ENCODE peak calls at places on chromosome 13, in seven cellular contexts. S is neural progenitor cell, C is mesothelial cell of epicardium, R is AG09309, N is right lobe of liver, E is RWPE1, G is Calu3. T is an unnamed sample.

GRCh38 chr13:45473627-45474026 is 8.9 kb downstream of the COG3 start:
- DNase-seq in S (peak), C (no peak), R (no peak), N (no peak), E (no peak), G (no peak), T (no peak)

GRCh38 chr13:26616126-26616525 is 58.6 kb downstream of the WASF3 start:
- DNase-seq in S (no peak), C (no peak), R (peak), N (no peak), E (peak), G (no peak), T (no peak)

GRCh38 chr13:44921931-44922758 is 67.1 kb downstream of the NUFIP1 start:
- DNase-seq in S (no peak), C (no peak), R (peak), N (no peak), E (peak), G (peak), T (no peak)

GRCh38 chr13:37870895-37871550 is 1.5 kb upstream of the TRPC4 start:
- DNase-seq in S (peak), C (no peak), R (no peak), N (no peak), E (peak), G (no peak), T (no peak)

GRCh38 chr13:30832845-30833332 is 73.2 kb upstream of the MEDAG start:
- DNase-seq in S (peak), C (peak), R (no peak), N (no peak), E (peak), G (peak), T (peak)

GRCh38 chr13:90926459-90926858 is 421.0 kb upstream of the MIR17HG start:
- DNase-seq in S (no peak), C (no peak), R (no peak), N (no peak), E (no peak), G (no peak), T (no peak)

GRCh38 chr13:27130223-27131015 is 41.2 kb downstream of the USP12 start:
- DNase-seq in S (no peak), C (no peak), R (peak), N (no peak), E (no peak), G (no peak), T (no peak)

GRCh38 chr13:55820817-55821216 is 1319.9 kb upstream of the PRR20A start:
- DNase-seq in S (no peak), C (no peak), R (no peak), N (no peak), E (no peak), G (no peak), T (no peak)

GRCh38 chr13:24145231-24145630 is 15.3 kb upstream of the SPATA13 start:
- DNase-seq in S (no peak), C (no peak), R (no peak), N (no peak), E (no peak), G (no peak), T (no peak)

GRCh38 chr13:55199132-55199531 is 1941.6 kb upstream of the PRR20A start:
- DNase-seq in S (peak), C (no peak), R (no peak), N (no peak), E (no peak), G (no peak), T (no peak)

GRCh38 chr13:41694902-41695301 is 237.6 kb downstream of the RGCC start:
- DNase-seq in S (no peak), C (no peak), R (peak), N (no peak), E (peak), G (peak), T (peak)

GRCh38 chr13:44299142-44299541 is 74.5 kb upstream of the SERP2 start:
- DNase-seq in S (no peak), C (no peak), R (no peak), N (no peak), E (no peak), G (no peak), T (no peak)

GRCh38 chr13:48424212-48424611 is 11.3 kb upstream of the LPAR6 start:
- DNase-seq in S (no peak), C (no peak), R (no peak), N (no peak), E (no peak), G (no peak), T (no peak)

GRCh38 chr13:73859841-73860240 is 274.4 kb downstream of the KLF12 start:
- DNase-seq in S (no peak), C (no peak), R (no peak), N (no peak), E (no peak), G (no peak), T (no peak)

GRCh38 chr13:99749627-99750026 is 221.9 kb downstream of the ZIC5 start:
- DNase-seq in S (peak), C (no peak), R (no peak), N (no peak), E (no peak), G (no peak), T (no peak)

GRCh38 chr13:47076536-47076935 is 179.7 kb upstream of the HTR2A start:
- DNase-seq in S (no peak), C (no peak), R (no peak), N (no peak), E (no peak), G (no peak), T (no peak)

GRCh38 chr13:43054803-43055802 is 31.7 kb downstream of the DNAJC15 start:
- DNase-seq in S (peak), C (peak), R (peak), N (no peak), E (no peak), G (peak), T (no peak)

GRCh38 chr13:104900186-104900817 is 1635.2 kb downstream of the EFNB2 start:
- DNase-seq in S (no peak), C (no peak), R (no peak), N (no peak), E (no peak), G (no peak), T (no peak)

GRCh38 chr13:99862243-99862642 is 109.3 kb downstream of the ZIC5 start:
- DNase-seq in S (no peak), C (no peak), R (no peak), N (no peak), E (no peak), G (no peak), T (no peak)

GRCh38 chr13:99959538-99960230 is 11.9 kb downstream of the ZIC5 start:
- DNase-seq in S (peak), C (no peak), R (no peak), N (no peak), E (no peak), G (no peak), T (no peak)

GRCh38 chr13:33536639-33537425 is 251.3 kb upstream of the STARD13 start:
- DNase-seq in S (no peak), C (no peak), R (peak), N (no peak), E (no peak), G (no peak), T (no peak)

GRCh38 chr13:65606622-65607021 is 1623.5 kb downstream of the PCDH9 start:
- DNase-seq in S (no peak), C (no peak), R (no peak), N (no peak), E (no peak), G (no peak), T (no peak)

GRCh38 chr13:109274188-109274821 is 512.1 kb downstream of the IRS2 start:
- DNase-seq in S (peak), C (no peak), R (no peak), N (no peak), E (peak), G (no peak), T (no peak)

GRCh38 chr13:72990883-72991282 is 67.9 kb upstream of the KLF5 start:
- DNase-seq in S (no peak), C (no peak), R (no peak), N (no peak), E (no peak), G (no peak), T (no peak)

GRCh38 chr13:96984061-96984508 is 10.2 kb downstream of the OXGR1 start:
- DNase-seq in S (peak), C (peak), R (no peak), N (no peak), E (peak), G (peak), T (no peak)

GRCh38 chr13:43878897-43879322 is 630 bp downstream of the CCDC122 start:
- DNase-seq in S (peak), C (no peak), R (peak), N (peak), E (peak), G (peak), T (peak)

GRCh38 chr13:30002577-30002976 is 152.2 kb upstream of the UBL3 start:
- DNase-seq in S (no peak), C (no peak), R (peak), N (no peak), E (peak), G (no peak), T (no peak)

GRCh38 chr13:24006520-24007248 is 109.4 kb upstream of the C1QTNF9B start:
- DNase-seq in S (no peak), C (no peak), R (no peak), N (no peak), E (no peak), G (no peak), T (no peak)

GRCh38 chr13:40582531-40582930 is 83.9 kb downstream of the FOXO1 start:
- DNase-seq in S (no peak), C (no peak), R (no peak), N (no peak), E (no peak), G (no peak), T (no peak)

GRCh38 chr13:85236431-85236830 is 562.8 kb downstream of the SLITRK6 start:
- DNase-seq in S (no peak), C (no peak), R (no peak), N (no peak), E (peak), G (peak), T (no peak)

GRCh38 chr13:103134271-103134670 is 68.1 kb upstream of the SLC10A2 start:
- DNase-seq in S (no peak), C (no peak), R (no peak), N (no peak), E (no peak), G (no peak), T (no peak)

GRCh38 chr13:106565127-106565775 is 2.7 kb downstream of the ARGLU1 start:
- DNase-seq in S (peak), C (no peak), R (no peak), N (no peak), E (no peak), G (no peak), T (no peak)

GRCh38 chr13:111610077-111610476 is 289.6 kb downstream of the TEX29 start:
- DNase-seq in S (no peak), C (no peak), R (no peak), N (no peak), E (no peak), G (no peak), T (no peak)

GRCh38 chr13:20700288-20700687 is 3.2 kb upstream of the IL17D start:
- DNase-seq in S (no peak), C (no peak), R (no peak), N (no peak), E (no peak), G (no peak), T (no peak)
- TF ChIP-seq CTCF in S (no peak), C (no peak), R (no peak), N (no peak), E (no peak), G (no peak), T (no peak)

GRCh38 chr13:39047560-39047959 is 9.3 kb downstream of the NHLRC3 start:
- DNase-seq in S (peak), C (no peak), R (no peak), N (no peak), E (no peak), G (peak), T (no peak)
- TF ChIP-seq CTCF in S (peak), C (no peak), R (peak), N (no peak), E (no peak), G (no peak), T (no peak)

DNA sequence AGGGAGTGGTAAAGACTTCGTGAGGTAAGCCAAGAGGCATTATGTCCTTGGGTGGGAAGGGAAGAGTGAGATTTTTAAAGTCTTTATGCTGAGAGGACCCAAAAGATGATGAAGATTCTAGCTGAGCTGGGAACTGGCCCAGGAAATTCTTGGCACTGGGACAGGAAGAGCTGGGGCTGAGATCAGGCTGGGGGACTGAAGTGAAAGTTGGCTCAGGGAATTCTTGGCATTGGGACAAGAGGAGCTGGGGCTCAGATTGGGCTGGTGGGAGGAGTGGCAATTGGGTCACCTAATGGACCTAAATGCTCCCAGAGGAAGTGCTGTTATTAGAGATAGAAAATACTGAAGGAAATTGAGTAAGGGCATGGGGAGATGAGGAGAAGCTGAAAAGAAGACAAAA is 8.9 kb downstream of the SCEL start:
- DNase-seq in S (no peak), C (peak), R (no peak), N (no peak), E (peak), G (no peak), T (no peak)
- TF ChIP-seq CTCF in S (no peak), C (no peak), R (no peak), N (no peak), E (no peak), G (no peak), T (no peak)

DNA sequence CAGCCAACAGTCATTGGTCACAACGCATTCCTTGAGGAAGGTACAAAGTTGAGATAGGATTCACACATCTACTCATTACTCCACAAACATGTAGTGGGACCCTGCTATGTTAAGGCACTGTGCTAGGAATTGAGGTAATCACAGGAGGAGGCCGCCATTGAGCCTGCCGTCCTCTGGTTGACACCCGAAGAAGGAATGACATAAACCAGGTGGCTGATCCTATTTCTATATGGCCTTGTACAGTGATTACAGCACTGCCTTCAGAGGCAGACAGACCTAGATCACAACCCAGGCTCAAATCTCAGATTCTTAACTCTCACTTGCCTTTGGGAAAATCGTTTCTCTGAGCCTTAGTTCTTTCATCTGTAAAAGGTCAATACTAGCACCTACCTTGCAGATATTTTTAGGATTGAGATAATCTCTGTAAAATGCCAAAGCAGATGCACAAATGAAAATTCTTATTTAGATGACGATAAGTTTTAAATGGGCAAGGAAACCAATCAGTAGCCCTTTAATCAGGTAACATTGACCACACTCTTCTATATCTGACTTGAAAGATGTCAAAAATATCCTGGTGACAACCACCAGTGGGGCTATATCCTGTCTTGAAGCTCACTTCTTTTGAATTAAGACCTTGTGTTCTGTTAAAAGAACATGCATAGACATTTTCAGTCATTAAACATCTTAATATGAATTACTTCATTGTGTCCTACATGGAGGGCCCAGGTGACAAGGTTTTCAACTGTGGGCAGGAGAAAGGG is 251.6 kb downstream of the KCTD12 start:
- DNase-seq in S (no peak), C (no peak), R (no peak), N (no peak), E (no peak), G (no peak), T (no peak)
- TF ChIP-seq CTCF in S (no peak), C (no peak), R (no peak), N (no peak), E (no peak), G (no peak), T (no peak)

GRCh38 chr13:35818577-35819165 is 312.5 kb downstream of the DCLK1 start:
- DNase-seq in S (peak), C (no peak), R (peak), N (no peak), E (peak), G (no peak), T (peak)
- TF ChIP-seq CTCF in S (peak), C (peak), R (peak), N (peak), E (peak), G (no peak), T (peak)

GRCh38 chr13:114166381-114167131 is 12.5 kb upstream of the CFAP97D2 start:
- DNase-seq in S (no peak), C (peak), R (no peak), N (no peak), E (no peak), G (no peak), T (no peak)
- TF ChIP-seq CTCF in S (no peak), C (no peak), R (no peak), N (no peak), E (no peak), G (no peak), T (no peak)

GRCh38 chr13:32381539-32381938 is 46.4 kb downstream of the N4BP2L1 start:
- DNase-seq in S (peak), C (no peak), R (no peak), N (no peak), E (no peak), G (peak), T (peak)
- TF ChIP-seq CTCF in S (peak), C (no peak), R (peak), N (peak), E (no peak), G (no peak), T (peak)